ENCODE peak calls at places on chromosomes 16 and 17, in nine cellular contexts. L, V, O, I, W, Y, D, F and G are unnamed samples.

GRCh38 chr16:71930013-71930563 is 34.8 kb downstream of the IST1 start:
- DNase-seq in W (no peak), O (no peak), D (no peak), L (no peak), V (no peak), Y (no peak), I (no peak), F (peak), G (no peak)

GRCh38 chr17:46043606-46044005 is 44.6 kb downstream of the STH start:
- DNase-seq in Y (no peak), L (no peak), I (no peak), W (no peak), V (no peak), F (no peak), D (no peak), O (no peak), G (no peak)

GRCh38 chr16:77324727-77325126 is 110.1 kb downstream of the ADAMTS18 start:
- DNase-seq in V (no peak), W (no peak), L (no peak), I (no peak), D (no peak), F (no peak), O (no peak), Y (no peak), G (no peak)

GRCh38 chr17:5499790-5500189 is 13.4 kb downstream of the MIS12 start:
- DNase-seq in I (no peak), F (no peak), Y (no peak), W (no peak), D (no peak), O (peak), V (no peak), L (peak), G (peak)

GRCh38 chr16:69566437-69567030 is 768 bp downstream of the NFAT5 start:
- DNase-seq in O (peak), Y (peak), I (peak), V (no peak), F (peak), L (peak), D (no peak), W (peak), G (peak)

GRCh38 chr17:1398900-1399299 is 1.1 kb downstream of the YWHAE start:
- DNase-seq in I (no peak), V (no peak), F (peak), Y (peak), D (no peak), L (no peak), O (no peak), W (peak), G (no peak)

GRCh38 chr17:18038149-18038850 is 668 bp downstream of the ATPAF2 start:
- DNase-seq in I (no peak), F (peak), Y (peak), D (no peak), O (no peak), V (peak), L (no peak), W (peak), G (no peak)

GRCh38 chr17:43367588-43368242 is 31.1 kb upstream of the ARL4D start:
- DNase-seq in Y (peak), I (no peak), V (peak), W (peak), F (peak), D (no peak), L (peak), O (peak), G (no peak)

GRCh38 chr16:70430667-70431536 is 8.0 kb downstream of the ST3GAL2 start:
- DNase-seq in D (peak), L (peak), F (no peak), Y (peak), W (peak), I (peak), V (no peak), O (no peak), G (no peak)

GRCh38 chr17:43814714-43815113 is 18.2 kb downstream of the MPP3 start:
- DNase-seq in Y (no peak), W (no peak), I (no peak), V (no peak), L (no peak), O (peak), F (peak), D (no peak), G (no peak)

GRCh38 chr16:81583893-81584705 is 139.5 kb downstream of the CMIP start:
- DNase-seq in W (no peak), Y (no peak), I (no peak), V (no peak), O (peak), L (no peak), D (no peak), F (no peak), G (no peak)

GRCh38 chr17:29102741-29103181 is 59.8 kb downstream of the PIPOX start:
- DNase-seq in O (no peak), W (no peak), F (peak), I (no peak), V (no peak), D (no peak), Y (no peak), L (no peak), G (no peak)

GRCh38 chr17:38794221-38794620 is 5.1 kb downstream of the PIP4K2B start:
- DNase-seq in F (no peak), I (no peak), W (no peak), Y (no peak), L (no peak), O (no peak), V (no peak), D (no peak), G (no peak)

GRCh38 chr16:30144917-30145316 is 21.9 kb upstream of the MAPK3 start:
- DNase-seq in O (no peak), L (no peak), W (no peak), I (no peak), D (no peak), V (no peak), F (no peak), Y (no peak), G (no peak)